ENCODE peak calls at places on chromosomes 1 and 21, in six cellular contexts. One of them, this sample, is unnamed.
A peak's percentile ranks its signal among the peaks of the same experiment; 100 is the strongest.

GRCh38 chr21:42463861-42464515 is 32.0 kb downstream of the RSPH1 start:
- DNase-seq in pancreas: no peak
- DNase-seq in heart left ventricle: no peak
- DNase-seq in right lobe of liver: peak; percentile 63
- DNase-seq in astrocyte of the spinal cord: peak; percentile 42
- DNase-seq in ovary: no peak
- DNase-seq in this sample: no peak

GRCh38 chr1:1219341-1219740 is 5.4 kb upstream of the TNFRSF4 start:
- DNase-seq in pancreas: no peak
- DNase-seq in heart left ventricle: no peak
- DNase-seq in right lobe of liver: no peak
- DNase-seq in astrocyte of the spinal cord: no peak
- DNase-seq in ovary: no peak
- DNase-seq in this sample: no peak

GRCh38 chr1:6634278-6635052 is 9.8 kb downstream of the THAP3 start:
- DNase-seq in pancreas: peak; percentile 47
- DNase-seq in heart left ventricle: peak; percentile 68
- DNase-seq in right lobe of liver: peak; percentile 85
- DNase-seq in astrocyte of the spinal cord: peak; percentile 22
- DNase-seq in ovary: peak; percentile 39
- DNase-seq in this sample: no peak

GRCh38 chr1:209428241-209428921 is 155.1 kb upstream of the CAMK1G start:
- DNase-seq in pancreas: no peak
- DNase-seq in heart left ventricle: no peak
- DNase-seq in right lobe of liver: no peak
- DNase-seq in astrocyte of the spinal cord: no peak
- DNase-seq in ovary: no peak
- DNase-seq in this sample: no peak

GRCh38 chr1:41454406-41454805 is 30.1 kb downstream of the EDN2 start:
- DNase-seq in pancreas: no peak
- DNase-seq in heart left ventricle: peak; percentile 24
- DNase-seq in right lobe of liver: no peak
- DNase-seq in astrocyte of the spinal cord: peak; percentile 45
- DNase-seq in ovary: no peak
- DNase-seq in this sample: no peak

GRCh38 chr1:54497338-54497737 is 50.7 kb upstream of the ACOT11 start:
- DNase-seq in pancreas: no peak
- DNase-seq in heart left ventricle: no peak
- DNase-seq in right lobe of liver: no peak
- DNase-seq in astrocyte of the spinal cord: no peak
- DNase-seq in ovary: no peak
- DNase-seq in this sample: no peak

GRCh38 chr1:183238071-183238470 is 52.0 kb downstream of the LAMC2 start:
- DNase-seq in pancreas: no peak
- DNase-seq in heart left ventricle: no peak
- DNase-seq in right lobe of liver: no peak
- DNase-seq in astrocyte of the spinal cord: peak; percentile 29
- DNase-seq in ovary: no peak
- DNase-seq in this sample: no peak

GRCh38 chr1:245810181-245810727 is 655.5 kb downstream of the KIF26B start:
- DNase-seq in pancreas: no peak
- DNase-seq in heart left ventricle: no peak
- DNase-seq in right lobe of liver: no peak
- DNase-seq in astrocyte of the spinal cord: no peak
- DNase-seq in ovary: no peak
- DNase-seq in this sample: no peak

GRCh38 chr1:101605878-101606277 is 369.1 kb downstream of the S1PR1 start:
- DNase-seq in pancreas: no peak
- DNase-seq in heart left ventricle: no peak
- DNase-seq in right lobe of liver: no peak
- DNase-seq in astrocyte of the spinal cord: no peak
- DNase-seq in ovary: no peak
- DNase-seq in this sample: no peak

GRCh38 chr1:36652586-36652985 is 169.9 kb upstream of the CSF3R start:
- DNase-seq in pancreas: no peak
- DNase-seq in heart left ventricle: no peak
- DNase-seq in right lobe of liver: no peak
- DNase-seq in astrocyte of the spinal cord: no peak
- DNase-seq in ovary: no peak
- DNase-seq in this sample: no peak

GRCh38 chr1:245051349-245052221 is 103.2 kb upstream of the KIF26B start:
- DNase-seq in pancreas: peak; percentile 32
- DNase-seq in heart left ventricle: peak; percentile 43
- DNase-seq in right lobe of liver: no peak
- DNase-seq in astrocyte of the spinal cord: no peak
- DNase-seq in ovary: peak; percentile 39
- DNase-seq in this sample: no peak

GRCh38 chr1:53369034-53369750 is 41.3 kb upstream of the LRP8 start:
- DNase-seq in pancreas: no peak
- DNase-seq in heart left ventricle: no peak
- DNase-seq in right lobe of liver: peak; percentile 22
- DNase-seq in astrocyte of the spinal cord: no peak
- DNase-seq in ovary: no peak
- DNase-seq in this sample: no peak

GRCh38 chr1:223820515-223820858 is 25.3 kb downstream of the TP53BP2 start:
- DNase-seq in pancreas: no peak
- DNase-seq in heart left ventricle: no peak
- DNase-seq in right lobe of liver: no peak
- DNase-seq in astrocyte of the spinal cord: no peak
- DNase-seq in ovary: no peak
- DNase-seq in this sample: no peak

GRCh38 chr1:56992318-56993136 is 26.7 kb upstream of the C8B start:
- DNase-seq in pancreas: no peak
- DNase-seq in heart left ventricle: no peak
- DNase-seq in right lobe of liver: no peak
- DNase-seq in astrocyte of the spinal cord: no peak
- DNase-seq in ovary: no peak
- DNase-seq in this sample: no peak

GRCh38 chr1:46062651-46063319 is 69.6 kb downstream of the PIK3R3 start:
- DNase-seq in pancreas: no peak
- DNase-seq in heart left ventricle: no peak
- DNase-seq in right lobe of liver: no peak
- DNase-seq in astrocyte of the spinal cord: peak; percentile 31
- DNase-seq in ovary: no peak
- DNase-seq in this sample: no peak

GRCh38 chr1:184387871-184388670 is 1.2 kb downstream of the C1orf21 start:
- DNase-seq in pancreas: peak; percentile 42
- DNase-seq in heart left ventricle: peak; percentile 45
- DNase-seq in right lobe of liver: peak; percentile 63
- DNase-seq in astrocyte of the spinal cord: peak; percentile 64
- DNase-seq in ovary: peak; percentile 40
- DNase-seq in this sample: peak; percentile 54

GRCh38 chr1:153919879-153920852 is 2.6 kb downstream of the GATAD2B start:
- DNase-seq in pancreas: no peak
- DNase-seq in heart left ventricle: no peak
- DNase-seq in right lobe of liver: peak; percentile 39
- DNase-seq in astrocyte of the spinal cord: peak; percentile 28
- DNase-seq in ovary: no peak
- DNase-seq in this sample: no peak

GRCh38 chr1:217924924-217925323 is 293.8 kb downstream of the SPATA17 start:
- DNase-seq in pancreas: no peak
- DNase-seq in heart left ventricle: no peak
- DNase-seq in right lobe of liver: no peak
- DNase-seq in astrocyte of the spinal cord: no peak
- DNase-seq in ovary: no peak
- DNase-seq in this sample: no peak

GRCh38 chr1:113653741-113654140 is 105.5 kb downstream of the PHTF1 start:
- DNase-seq in pancreas: no peak
- DNase-seq in heart left ventricle: no peak
- DNase-seq in right lobe of liver: no peak
- DNase-seq in astrocyte of the spinal cord: no peak
- DNase-seq in ovary: no peak
- DNase-seq in this sample: no peak

GRCh38 chr21:33115586-33116541 is 45.9 kb downstream of the OLIG1 start:
- DNase-seq in pancreas: peak; percentile 37
- DNase-seq in heart left ventricle: no peak
- DNase-seq in right lobe of liver: no peak
- DNase-seq in astrocyte of the spinal cord: no peak
- DNase-seq in ovary: no peak
- DNase-seq in this sample: no peak

GRCh38 chr1:228804640-228805413 is 69.5 kb downstream of the RHOU start:
- DNase-seq in pancreas: no peak
- DNase-seq in heart left ventricle: no peak
- DNase-seq in right lobe of liver: no peak
- DNase-seq in astrocyte of the spinal cord: no peak
- DNase-seq in ovary: no peak
- DNase-seq in this sample: no peak

GRCh38 chr21:30044447-30045064 is 104.8 kb upstream of the GRIK1 start:
- DNase-seq in pancreas: no peak
- DNase-seq in heart left ventricle: no peak
- DNase-seq in right lobe of liver: no peak
- DNase-seq in astrocyte of the spinal cord: peak; percentile 22
- DNase-seq in ovary: no peak
- DNase-seq in this sample: no peak

GRCh38 chr1:40980453-40981121 is 1.1 kb downstream of the CTPS1 start:
- DNase-seq in pancreas: peak; percentile 29
- DNase-seq in heart left ventricle: peak; percentile 15
- DNase-seq in right lobe of liver: no peak
- DNase-seq in astrocyte of the spinal cord: peak; percentile 22
- DNase-seq in ovary: no peak
- DNase-seq in this sample: no peak

GRCh38 chr1:162285149-162285561 is 91.5 kb downstream of the SPATA46 start:
- DNase-seq in pancreas: peak; percentile 94
- DNase-seq in heart left ventricle: peak; percentile 39
- DNase-seq in right lobe of liver: peak; percentile 68
- DNase-seq in astrocyte of the spinal cord: no peak
- DNase-seq in ovary: no peak
- DNase-seq in this sample: no peak

GRCh38 chr1:43302226-43302625 is 1.4 kb downstream of the TIE1 start:
- DNase-seq in pancreas: no peak
- DNase-seq in heart left ventricle: no peak
- DNase-seq in right lobe of liver: peak; percentile 11
- DNase-seq in astrocyte of the spinal cord: no peak
- DNase-seq in ovary: no peak
- DNase-seq in this sample: no peak

GRCh38 chr1:116373451-116374339 is 651 bp downstream of the ATP1A1 start:
- DNase-seq in pancreas: peak; percentile 79
- DNase-seq in heart left ventricle: peak; percentile 80
- DNase-seq in right lobe of liver: peak; percentile 71
- DNase-seq in astrocyte of the spinal cord: peak; percentile 58
- DNase-seq in ovary: peak; percentile 46
- DNase-seq in this sample: no peak

GRCh38 chr21:29218749-29219148 is 80.0 kb upstream of the BACH1 start:
- DNase-seq in pancreas: no peak
- DNase-seq in heart left ventricle: no peak
- DNase-seq in right lobe of liver: no peak
- DNase-seq in astrocyte of the spinal cord: no peak
- DNase-seq in ovary: no peak
- DNase-seq in this sample: no peak

DNA sequence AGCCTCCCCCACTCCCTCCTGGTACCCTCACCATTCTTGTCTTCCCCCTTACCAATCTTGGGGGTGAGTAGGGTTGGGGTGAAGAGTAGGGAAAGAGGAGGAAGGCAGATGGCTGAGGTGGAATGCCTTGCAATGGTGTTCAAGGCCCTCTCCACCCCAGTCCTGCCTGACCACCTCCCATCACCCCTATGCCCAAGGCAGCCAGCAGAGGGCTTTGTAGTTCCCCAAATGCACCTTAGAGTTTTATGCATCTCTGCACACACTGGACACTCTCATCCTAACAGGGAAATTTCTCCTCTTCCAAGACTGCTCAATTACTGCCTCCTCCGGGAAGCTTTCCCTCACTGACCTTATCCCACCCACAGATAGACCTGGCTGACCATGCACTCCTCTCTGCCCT is 15.4 kb downstream of the KIF17 start:
- DNase-seq in pancreas: no peak
- DNase-seq in heart left ventricle: no peak
- DNase-seq in right lobe of liver: no peak
- DNase-seq in astrocyte of the spinal cord: peak; percentile 18
- DNase-seq in ovary: no peak
- DNase-seq in this sample: no peak
- H3K4me3 ChIP-seq in pancreas: no peak overlapping the region
- H3K4me3 ChIP-seq in heart left ventricle: no peak overlapping the region
- H3K4me3 ChIP-seq in right lobe of liver: no peak overlapping the region
- H3K4me3 ChIP-seq in astrocyte of the spinal cord: no peak overlapping the region
- H3K4me3 ChIP-seq in ovary: no peak overlapping the region
- H3K4me3 ChIP-seq in this sample: no peak overlapping the region

GRCh38 chr1:247118946-247119446 is 14.8 kb upstream of the ZNF669 start:
- DNase-seq in pancreas: no peak
- DNase-seq in heart left ventricle: no peak
- DNase-seq in right lobe of liver: no peak
- DNase-seq in astrocyte of the spinal cord: peak; percentile 8
- DNase-seq in ovary: no peak
- DNase-seq in this sample: no peak
- TF ChIP-seq CTCF in pancreas: no peak
- TF ChIP-seq CTCF in heart left ventricle: no peak
- TF ChIP-seq CTCF in right lobe of liver: no peak
- TF ChIP-seq CTCF in astrocyte of the spinal cord: peak; percentile 34
- TF ChIP-seq CTCF in ovary: no peak
- TF ChIP-seq CTCF in this sample: no peak

GRCh38 chr1:155011437-155011907 is 8.9 kb downstream of the ZBTB7B start:
- DNase-seq in pancreas: no peak
- DNase-seq in heart left ventricle: no peak
- DNase-seq in right lobe of liver: no peak
- DNase-seq in astrocyte of the spinal cord: no peak
- DNase-seq in ovary: no peak
- DNase-seq in this sample: no peak

GRCh38 chr1:155012052-155012546 is 9.5 kb downstream of the ZBTB7B start:
- DNase-seq in pancreas: no peak
- DNase-seq in heart left ventricle: peak; percentile 66
- DNase-seq in right lobe of liver: peak; percentile 76
- DNase-seq in astrocyte of the spinal cord: peak; percentile 24
- DNase-seq in ovary: peak; percentile 84
- DNase-seq in this sample: no peak

GRCh38 chr1:155013632-155014031 is 11.0 kb downstream of the ZBTB7B start:
- DNase-seq in pancreas: no peak
- DNase-seq in heart left ventricle: no peak
- DNase-seq in right lobe of liver: no peak
- DNase-seq in astrocyte of the spinal cord: no peak
- DNase-seq in ovary: no peak
- DNase-seq in this sample: no peak

GRCh38 chr1:155014709-155015508 is 12.3 kb downstream of the ZBTB7B start:
- DNase-seq in pancreas: no peak
- DNase-seq in heart left ventricle: no peak
- DNase-seq in right lobe of liver: no peak
- DNase-seq in astrocyte of the spinal cord: no peak
- DNase-seq in ovary: no peak
- DNase-seq in this sample: no peak

GRCh38 chr1:155012760-155013602 is 10.4 kb downstream of the ZBTB7B start:
- DNase-seq in pancreas: no peak
- DNase-seq in heart left ventricle: no peak
- DNase-seq in right lobe of liver: no peak
- DNase-seq in astrocyte of the spinal cord: no peak
- DNase-seq in ovary: no peak
- DNase-seq in this sample: no peak
- H3K4me3 ChIP-seq in pancreas: no peak overlapping the region
- H3K4me3 ChIP-seq in heart left ventricle: no peak overlapping the region
- H3K4me3 ChIP-seq in right lobe of liver: no peak overlapping the region
- H3K4me3 ChIP-seq in astrocyte of the spinal cord: no peak overlapping the region
- H3K4me3 ChIP-seq in ovary: no peak overlapping the region
- H3K4me3 ChIP-seq in this sample: no peak overlapping the region

DNA sequence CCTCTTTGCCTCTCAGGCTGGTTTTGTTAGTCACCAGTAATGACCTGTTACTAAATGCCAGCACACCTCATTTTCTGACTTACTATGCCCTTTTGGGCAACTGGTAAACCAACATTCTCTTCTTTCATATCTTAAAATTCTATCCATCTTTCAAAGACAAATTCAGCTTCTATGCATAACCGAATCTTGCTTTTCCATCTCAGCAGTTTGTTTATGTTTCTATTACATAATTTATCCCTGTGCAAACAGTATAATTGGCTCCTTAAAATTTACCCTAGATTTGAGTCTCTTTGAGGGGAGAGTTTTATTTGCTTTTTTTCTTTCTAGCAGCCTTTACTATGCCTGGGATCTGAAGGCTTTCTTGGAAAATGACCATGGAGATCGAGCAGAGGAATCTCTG is 58.5 kb upstream of the SIPA1L2 start:
- DNase-seq in pancreas: no peak
- DNase-seq in heart left ventricle: no peak
- DNase-seq in right lobe of liver: no peak
- DNase-seq in astrocyte of the spinal cord: no peak
- DNase-seq in ovary: no peak
- DNase-seq in this sample: no peak
- TF ChIP-seq CTCF in pancreas: no peak
- TF ChIP-seq CTCF in heart left ventricle: no peak
- TF ChIP-seq CTCF in right lobe of liver: no peak
- TF ChIP-seq CTCF in astrocyte of the spinal cord: no peak
- TF ChIP-seq CTCF in ovary: no peak
- TF ChIP-seq CTCF in this sample: no peak